ENCODE peak calls at places on chromosomes 3 and 15, in seven cellular contexts. One of them, this sample, is unnamed. For H3K36me3, the result is how much of the 10 kb centered on the place peaks cover.

GRCh38 chr15:74157868-74158827 is 15.4 kb upstream of the ISLR start:
- DNase-seq in GM23248: no peak
- DNase-seq in iPS DF 6.9: no peak
- DNase-seq in PC-3: no peak
- DNase-seq in Panc1: no peak
- DNase-seq in brain microvascular endothelial cell: no peak
- DNase-seq in ovary: no peak
- DNase-seq in this sample: no peak

GRCh38 chr3:135051409-135051946 is 256.4 kb downstream of the EPHB1 start:
- DNase-seq in GM23248: no peak
- DNase-seq in iPS DF 6.9: no peak
- DNase-seq in PC-3: no peak
- DNase-seq in Panc1: no peak
- DNase-seq in brain microvascular endothelial cell: no peak
- DNase-seq in ovary: no peak
- DNase-seq in this sample: no peak

GRCh38 chr3:98817546-98817945 is 54.4 kb downstream of the ST3GAL6 start:
- DNase-seq in GM23248: peak
- DNase-seq in iPS DF 6.9: peak
- DNase-seq in PC-3: peak
- DNase-seq in Panc1: peak
- DNase-seq in brain microvascular endothelial cell: no peak
- DNase-seq in ovary: no peak
- DNase-seq in this sample: no peak

GRCh38 chr3:47473391-47473790 is 2.4 kb downstream of the SCAP start:
- DNase-seq in GM23248: no peak
- DNase-seq in iPS DF 6.9: no peak
- DNase-seq in PC-3: peak
- DNase-seq in Panc1: no peak
- DNase-seq in brain microvascular endothelial cell: no peak
- DNase-seq in ovary: no peak
- DNase-seq in this sample: no peak

GRCh38 chr3:178741020-178741419 is 204.8 kb downstream of the KCNMB2 start:
- DNase-seq in GM23248: no peak
- DNase-seq in iPS DF 6.9: no peak
- DNase-seq in PC-3: no peak
- DNase-seq in Panc1: no peak
- DNase-seq in brain microvascular endothelial cell: no peak
- DNase-seq in ovary: no peak
- DNase-seq in this sample: no peak

GRCh38 chr3:13539285-13539625 is 9.7 kb upstream of the FBLN2 start:
- DNase-seq in GM23248: peak
- DNase-seq in iPS DF 6.9: no peak
- DNase-seq in PC-3: peak
- DNase-seq in Panc1: no peak
- DNase-seq in brain microvascular endothelial cell: peak
- DNase-seq in ovary: no peak
- DNase-seq in this sample: no peak

GRCh38 chr3:134155456-134155855 is 95.2 kb downstream of the RYK start:
- DNase-seq in GM23248: no peak
- DNase-seq in iPS DF 6.9: no peak
- DNase-seq in PC-3: no peak
- DNase-seq in Panc1: no peak
- DNase-seq in brain microvascular endothelial cell: no peak
- DNase-seq in ovary: no peak
- DNase-seq in this sample: no peak

GRCh38 chr3:9201278-9201677 is 48.2 kb downstream of the SRGAP3 start:
- DNase-seq in GM23248: peak
- DNase-seq in iPS DF 6.9: no peak
- DNase-seq in PC-3: no peak
- DNase-seq in Panc1: no peak
- DNase-seq in brain microvascular endothelial cell: no peak
- DNase-seq in ovary: no peak
- DNase-seq in this sample: no peak

GRCh38 chr3:23324745-23325144 is 121.6 kb downstream of the UBE2E2 start:
- DNase-seq in GM23248: peak
- DNase-seq in iPS DF 6.9: no peak
- DNase-seq in PC-3: peak
- DNase-seq in Panc1: no peak
- DNase-seq in brain microvascular endothelial cell: peak
- DNase-seq in ovary: no peak
- DNase-seq in this sample: no peak

GRCh38 chr15:39770748-39771689 is 11.6 kb downstream of the FSIP1 start:
- DNase-seq in GM23248: peak
- DNase-seq in iPS DF 6.9: no peak
- DNase-seq in PC-3: no peak
- DNase-seq in Panc1: no peak
- DNase-seq in brain microvascular endothelial cell: peak
- DNase-seq in ovary: peak
- DNase-seq in this sample: no peak

GRCh38 chr3:10017636-10018292 is 8.5 kb upstream of the FANCD2 start:
- DNase-seq in GM23248: peak
- DNase-seq in iPS DF 6.9: no peak
- DNase-seq in PC-3: peak
- DNase-seq in Panc1: no peak
- DNase-seq in brain microvascular endothelial cell: peak
- DNase-seq in ovary: no peak
- DNase-seq in this sample: no peak

GRCh38 chr3:37967252-37967881 is 23.2 kb upstream of the VILL start:
- DNase-seq in GM23248: peak
- DNase-seq in iPS DF 6.9: peak
- DNase-seq in PC-3: peak
- DNase-seq in Panc1: peak
- DNase-seq in brain microvascular endothelial cell: peak
- DNase-seq in ovary: peak
- DNase-seq in this sample: no peak

GRCh38 chr3:102449930-102450329 is 15.1 kb downstream of the ZPLD1 start:
- DNase-seq in GM23248: no peak
- DNase-seq in iPS DF 6.9: no peak
- DNase-seq in PC-3: peak
- DNase-seq in Panc1: no peak
- DNase-seq in brain microvascular endothelial cell: no peak
- DNase-seq in ovary: no peak
- DNase-seq in this sample: no peak

GRCh38 chr3:38457111-38458003 is 3.7 kb downstream of the ACVR2B start:
- DNase-seq in GM23248: no peak
- DNase-seq in iPS DF 6.9: no peak
- DNase-seq in PC-3: no peak
- DNase-seq in Panc1: no peak
- DNase-seq in brain microvascular endothelial cell: no peak
- DNase-seq in ovary: no peak
- DNase-seq in this sample: no peak

GRCh38 chr3:48034000-48034516 is 17.8 kb upstream of the MAP4 start:
- DNase-seq in GM23248: peak
- DNase-seq in iPS DF 6.9: no peak
- DNase-seq in PC-3: peak
- DNase-seq in Panc1: no peak
- DNase-seq in brain microvascular endothelial cell: peak
- DNase-seq in ovary: no peak
- DNase-seq in this sample: no peak

GRCh38 chr3:152073267-152073666 is 195.5 kb upstream of the MBNL1 start:
- DNase-seq in GM23248: peak
- DNase-seq in iPS DF 6.9: no peak
- DNase-seq in PC-3: peak
- DNase-seq in Panc1: no peak
- DNase-seq in brain microvascular endothelial cell: peak
- DNase-seq in ovary: no peak
- DNase-seq in this sample: no peak

GRCh38 chr15:57323806-57324589 is 52.3 kb upstream of the CGNL1 start:
- DNase-seq in GM23248: no peak
- DNase-seq in iPS DF 6.9: no peak
- DNase-seq in PC-3: peak
- DNase-seq in Panc1: no peak
- DNase-seq in brain microvascular endothelial cell: peak
- DNase-seq in ovary: no peak
- DNase-seq in this sample: peak

GRCh38 chr3:127019449-127019848 is 36.5 kb downstream of the PLXNA1 start:
- DNase-seq in GM23248: peak
- DNase-seq in iPS DF 6.9: no peak
- DNase-seq in PC-3: peak
- DNase-seq in Panc1: no peak
- DNase-seq in brain microvascular endothelial cell: peak
- DNase-seq in ovary: no peak
- DNase-seq in this sample: no peak

GRCh38 chr3:37986479-37987314 is 3.9 kb upstream of the VILL start:
- DNase-seq in GM23248: no peak
- DNase-seq in iPS DF 6.9: no peak
- DNase-seq in PC-3: peak
- DNase-seq in Panc1: no peak
- DNase-seq in brain microvascular endothelial cell: no peak
- DNase-seq in ovary: no peak
- DNase-seq in this sample: peak

GRCh38 chr3:163384383-163384782 is 1693.9 kb downstream of the SI start:
- DNase-seq in GM23248: no peak
- DNase-seq in iPS DF 6.9: no peak
- DNase-seq in PC-3: peak
- DNase-seq in Panc1: no peak
- DNase-seq in brain microvascular endothelial cell: no peak
- DNase-seq in ovary: no peak
- DNase-seq in this sample: no peak

GRCh38 chr3:104297617-104298016 is 1069.1 kb upstream of the ALCAM start:
- DNase-seq in GM23248: no peak
- DNase-seq in iPS DF 6.9: no peak
- DNase-seq in PC-3: peak
- DNase-seq in Panc1: no peak
- DNase-seq in brain microvascular endothelial cell: no peak
- DNase-seq in ovary: no peak
- DNase-seq in this sample: no peak

GRCh38 chr3:139509631-139510030 is 29.9 kb downstream of the RBP1 start:
- DNase-seq in GM23248: no peak
- DNase-seq in iPS DF 6.9: no peak
- DNase-seq in PC-3: no peak
- DNase-seq in Panc1: no peak
- DNase-seq in brain microvascular endothelial cell: no peak
- DNase-seq in ovary: no peak
- DNase-seq in this sample: no peak

DNA sequence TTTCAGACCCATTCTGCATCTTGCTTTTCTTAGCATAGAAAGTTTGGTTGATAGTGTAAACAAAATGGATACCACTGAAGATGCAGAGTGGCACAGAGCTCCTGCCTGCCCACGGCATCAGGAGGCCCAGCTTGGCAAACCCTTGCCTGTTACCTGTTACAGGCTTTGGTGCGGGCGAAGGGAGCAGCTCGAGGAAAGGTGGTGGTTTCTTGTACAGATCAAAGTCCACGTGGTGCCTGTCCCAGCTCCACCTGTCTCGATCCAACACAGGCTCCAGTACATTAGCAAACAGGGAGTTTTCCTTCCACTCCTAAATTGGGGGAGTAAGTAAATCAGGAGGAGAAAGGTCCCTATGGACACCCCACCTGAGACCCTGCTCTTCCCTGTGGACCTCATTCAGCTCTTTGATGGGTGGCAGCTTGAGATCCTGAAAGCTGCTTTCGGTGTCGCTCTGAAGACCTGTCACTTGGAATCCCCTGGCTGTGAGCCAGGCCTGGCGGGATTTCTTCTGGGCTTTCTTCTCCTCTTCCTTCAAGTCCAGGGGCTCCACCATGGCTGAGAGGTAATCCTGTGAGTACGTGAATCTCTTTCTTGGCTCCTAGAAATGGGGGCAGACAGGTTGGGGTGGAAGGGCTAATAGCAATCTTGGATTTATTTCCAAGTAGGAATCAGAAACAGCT is 35.7 kb downstream of the ACAD9 start:
- DNase-seq in GM23248: no peak
- DNase-seq in iPS DF 6.9: no peak
- DNase-seq in PC-3: no peak
- DNase-seq in Panc1: no peak
- DNase-seq in brain microvascular endothelial cell: no peak
- DNase-seq in ovary: no peak
- DNase-seq in this sample: no peak
- H3K36me3 ChIP-seq in GM23248: under half
- H3K36me3 ChIP-seq in iPS DF 6.9: under half
- H3K36me3 ChIP-seq in PC-3: under half
- H3K36me3 ChIP-seq in Panc1: under half
- H3K36me3 ChIP-seq in brain microvascular endothelial cell: under half
- H3K36me3 ChIP-seq in ovary: under half
- H3K36me3 ChIP-seq in this sample: half or more

GRCh38 chr15:34158355-34158754 is 51.5 kb downstream of the KATNBL1 start:
- DNase-seq in GM23248: no peak
- DNase-seq in iPS DF 6.9: no peak
- DNase-seq in PC-3: no peak
- DNase-seq in Panc1: no peak
- DNase-seq in brain microvascular endothelial cell: no peak
- DNase-seq in ovary: no peak
- DNase-seq in this sample: no peak

GRCh38 chr15:34155859-34156258 is 54.0 kb downstream of the PGBD4 start:
- DNase-seq in GM23248: no peak
- DNase-seq in iPS DF 6.9: no peak
- DNase-seq in PC-3: no peak
- DNase-seq in Panc1: no peak
- DNase-seq in brain microvascular endothelial cell: no peak
- DNase-seq in ovary: no peak
- DNase-seq in this sample: no peak

GRCh38 chr15:34160735-34161134 is 49.2 kb downstream of the KATNBL1 start:
- DNase-seq in GM23248: no peak
- DNase-seq in iPS DF 6.9: no peak
- DNase-seq in PC-3: no peak
- DNase-seq in Panc1: no peak
- DNase-seq in brain microvascular endothelial cell: no peak
- DNase-seq in ovary: no peak
- DNase-seq in this sample: no peak

GRCh38 chr15:34161329-34161953 is 48.5 kb downstream of the KATNBL1 start:
- DNase-seq in GM23248: peak
- DNase-seq in iPS DF 6.9: no peak
- DNase-seq in PC-3: peak
- DNase-seq in Panc1: no peak
- DNase-seq in brain microvascular endothelial cell: no peak
- DNase-seq in ovary: no peak
- DNase-seq in this sample: no peak
- H3K36me3 ChIP-seq in GM23248: under half
- H3K36me3 ChIP-seq in iPS DF 6.9: under half
- H3K36me3 ChIP-seq in PC-3: half or more
- H3K36me3 ChIP-seq in Panc1: under half
- H3K36me3 ChIP-seq in brain microvascular endothelial cell: under half
- H3K36me3 ChIP-seq in ovary: under half
- H3K36me3 ChIP-seq in this sample: half or more

GRCh38 chr3:128508852-128509251 is 15.9 kb upstream of the GATA2 start:
- DNase-seq in GM23248: no peak
- DNase-seq in iPS DF 6.9: no peak
- DNase-seq in PC-3: no peak
- DNase-seq in Panc1: no peak
- DNase-seq in brain microvascular endothelial cell: no peak
- DNase-seq in ovary: no peak
- DNase-seq in this sample: no peak
- H3K36me3 ChIP-seq in GM23248: under half
- H3K36me3 ChIP-seq in iPS DF 6.9: under half
- H3K36me3 ChIP-seq in PC-3: under half
- H3K36me3 ChIP-seq in Panc1: under half
- H3K36me3 ChIP-seq in brain microvascular endothelial cell: under half
- H3K36me3 ChIP-seq in ovary: under half
- H3K36me3 ChIP-seq in this sample: under half

DNA sequence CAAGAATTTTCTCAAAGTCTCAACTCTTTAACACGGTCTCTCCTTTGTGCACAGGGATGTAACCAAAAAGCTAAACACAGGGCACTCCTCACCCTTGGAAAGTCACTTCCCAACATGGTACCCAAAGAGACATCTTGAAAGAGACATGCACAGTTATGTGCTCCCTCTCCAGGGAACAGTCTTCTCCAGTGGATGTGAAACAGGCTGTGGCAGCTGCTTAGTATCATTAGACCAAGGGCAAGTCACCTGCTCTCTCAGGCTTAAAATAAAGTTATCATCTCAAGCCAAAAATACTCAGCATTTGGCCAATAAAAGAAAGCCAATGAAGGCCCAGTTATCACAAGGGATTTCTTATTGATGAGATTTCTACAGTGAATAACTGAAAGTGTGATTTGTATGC is 128.3 kb downstream of the WDR76 start:
- DNase-seq in GM23248: no peak
- DNase-seq in iPS DF 6.9: no peak
- DNase-seq in PC-3: no peak
- DNase-seq in Panc1: no peak
- DNase-seq in brain microvascular endothelial cell: no peak
- DNase-seq in ovary: no peak
- DNase-seq in this sample: no peak
- H3K36me3 ChIP-seq in GM23248: under half
- H3K36me3 ChIP-seq in iPS DF 6.9: under half
- H3K36me3 ChIP-seq in PC-3: under half
- H3K36me3 ChIP-seq in Panc1: under half
- H3K36me3 ChIP-seq in brain microvascular endothelial cell: under half
- H3K36me3 ChIP-seq in ovary: under half
- H3K36me3 ChIP-seq in this sample: under half